ENCODE peak calls at places on chromosomes 1 and 21, in eight cellular contexts. S is H1, Q is K562, U is endothelial cell of umbilical vein, C is GM12878, F is GM23338, W is HCT116, L is HepG2. E is an unnamed sample.

GRCh38 chr21:15094706-15095105 is 29.9 kb upstream of the NRIP1 start:
- DNase-seq in S (no peak), Q (no peak), W (no peak), F (no peak), U (no peak), L (no peak), C (no peak), E (no peak)

GRCh38 chr1:183027031-183027430 is 3.8 kb downstream of the LAMC1 start:
- DNase-seq in U (no peak), C (no peak), S (no peak), F (no peak), Q (no peak), L (no peak), W (no peak), E (no peak)

GRCh38 chr1:67674260-67675011 is 10.6 kb upstream of the GADD45A start:
- DNase-seq in U (peak), S (no peak), C (no peak), F (peak), L (no peak), W (no peak), Q (no peak), E (no peak)

GRCh38 chr1:196698993-196699392 is 47.1 kb downstream of the CFH start:
- DNase-seq in W (no peak), Q (no peak), U (no peak), S (no peak), C (no peak), F (no peak), L (no peak), E (no peak)

GRCh38 chr1:93659805-93660479 is 21.7 kb downstream of the BCAR3 start:
- DNase-seq in Q (peak), U (no peak), L (peak), S (no peak), F (no peak), C (no peak), W (no peak), E (no peak)

GRCh38 chr1:55747285-55747890 is 532.2 kb upstream of the USP24 start:
- DNase-seq in Q (no peak), L (no peak), W (no peak), U (no peak), S (no peak), F (no peak), C (no peak), E (no peak)

GRCh38 chr1:93844262-93845045 is 34.6 kb downstream of the DNTTIP2 start:
- DNase-seq in C (peak), U (peak), L (peak), S (no peak), W (peak), F (peak), Q (peak), E (peak)

GRCh38 chr1:109263234-109263596 is 13.9 kb downstream of the CELSR2 start:
- DNase-seq in W (no peak), L (no peak), C (no peak), F (no peak), Q (no peak), S (no peak), U (no peak), E (no peak)

GRCh38 chr1:231311696-231312095 is 26.0 kb downstream of the EXOC8 start:
- DNase-seq in W (no peak), Q (no peak), S (no peak), C (no peak), U (no peak), L (no peak), F (no peak), E (no peak)

GRCh38 chr1:212691561-212692071 is 8.0 kb downstream of the BATF3 start:
- DNase-seq in F (no peak), S (no peak), L (no peak), C (peak), U (no peak), Q (no peak), W (no peak), E (no peak)

DNA sequence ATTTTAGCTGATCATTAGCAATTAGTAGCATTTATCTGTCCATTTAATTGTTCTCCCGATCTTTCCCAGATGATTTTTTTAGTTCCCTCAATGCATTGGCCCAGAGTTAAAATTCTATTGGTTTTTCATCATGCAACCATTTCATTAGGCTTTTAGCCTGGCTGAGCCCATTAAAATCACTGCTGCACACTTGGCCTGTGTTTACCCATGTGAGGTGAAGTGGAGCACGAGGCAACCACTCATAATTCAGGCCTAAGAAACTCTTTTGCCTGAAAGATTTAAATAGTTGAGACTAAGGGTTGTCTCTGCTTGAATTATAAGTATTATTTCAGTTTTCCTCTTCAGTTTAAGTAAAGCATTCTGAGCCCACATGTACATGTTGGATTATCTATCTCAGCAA is 889.0 kb upstream of the ADGRL4 start:
- DNase-seq in S (no peak), Q (no peak), U (no peak), F (no peak), C (no peak), W (no peak), L (no peak), E (no peak)
- TF ChIP-seq EZH2 in S (no peak), Q (no peak), U (no peak), F (no peak), C (no peak), W (no peak), L (no peak), E (no peak)

DNA sequence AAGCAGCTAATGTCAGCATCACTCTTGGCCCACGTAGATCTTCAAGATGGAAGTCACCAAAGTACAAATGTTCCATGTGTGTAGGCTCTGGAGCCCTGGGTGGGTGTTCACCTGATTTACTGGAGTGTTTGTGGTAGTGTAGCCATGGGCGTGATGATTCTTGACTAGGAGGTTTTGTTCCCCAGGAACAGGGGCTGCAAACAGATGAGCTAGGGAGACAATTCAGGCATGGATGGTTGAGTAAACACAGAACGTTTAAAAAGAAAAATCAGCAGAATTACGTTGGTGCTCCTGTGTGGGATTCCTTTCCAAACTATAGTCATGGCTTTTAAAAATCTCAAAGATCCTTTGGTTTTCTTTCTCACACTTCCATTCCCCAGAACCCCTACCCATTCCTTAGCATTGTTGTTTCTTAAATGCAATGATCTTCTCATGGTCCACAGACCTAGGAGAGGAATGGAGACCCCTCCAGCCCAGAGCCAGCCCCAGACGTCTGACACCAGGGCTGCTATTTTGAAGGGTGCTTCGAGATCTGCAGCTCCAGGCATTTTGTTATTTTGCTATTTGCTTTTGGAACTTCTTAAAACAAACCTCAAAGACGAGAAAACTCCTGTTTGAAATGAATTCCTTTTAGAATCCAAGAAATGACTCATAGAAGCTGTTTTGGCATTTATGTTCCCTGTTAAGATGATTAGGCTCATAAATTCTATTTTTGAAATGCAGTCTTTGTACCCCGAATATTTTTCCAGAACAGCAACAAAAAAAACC is 115.1 kb downstream of the ETS2 start:
- DNase-seq in F (no peak), U (no peak), C (no peak), W (no peak), S (no peak), Q (no peak), L (no peak), E (no peak)
- H3K4me3 ChIP-seq in F (no peak), U (no peak), C (no peak), W (no peak), S (no peak), Q (no peak), L (no peak), E (no peak)

DNA sequence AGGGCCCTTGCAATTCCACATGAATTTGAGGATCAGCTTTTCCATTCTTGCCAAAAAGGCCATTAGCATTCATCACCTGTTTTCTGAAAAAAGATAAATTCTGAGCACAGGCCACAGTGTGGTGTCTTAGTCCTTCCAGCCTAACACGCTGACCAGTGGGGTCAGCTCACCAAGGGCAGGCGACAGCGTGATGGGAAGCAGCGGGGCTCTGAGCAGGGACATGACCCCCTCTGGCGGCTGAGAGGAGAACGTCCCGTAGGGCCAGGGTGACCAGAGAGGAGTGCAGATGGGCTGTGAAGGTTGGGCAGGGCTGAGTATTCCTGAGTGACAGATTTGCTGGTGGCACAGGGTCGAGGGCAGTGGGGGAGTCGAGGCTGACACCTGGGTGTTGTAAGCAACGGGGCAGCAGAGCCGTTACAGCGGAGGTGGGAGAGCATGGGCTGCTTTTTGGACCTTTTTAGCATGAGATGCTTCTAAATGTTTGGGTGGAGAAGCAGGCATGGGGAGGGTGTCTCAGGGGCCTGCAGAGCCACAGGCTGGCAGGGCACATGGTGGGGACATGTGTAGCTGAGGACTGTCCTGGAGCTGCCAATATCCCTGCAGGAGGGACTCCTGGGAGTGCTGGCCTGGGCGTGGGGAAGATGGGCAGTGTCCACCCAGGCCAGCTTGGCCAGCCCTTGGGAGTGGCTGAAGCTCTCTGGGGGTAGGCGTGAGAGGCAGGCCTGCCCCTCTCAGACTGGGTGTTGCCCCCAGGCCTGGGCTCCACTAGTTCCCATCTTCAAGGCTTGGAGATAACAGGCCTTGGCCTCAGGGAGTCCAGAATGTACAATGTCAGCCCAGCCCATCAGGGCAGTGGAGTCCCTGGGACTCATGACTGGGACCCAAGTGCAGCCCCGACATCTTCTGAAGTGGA is 8.6 kb upstream of the CALML6 start:
- DNase-seq in W (peak), U (peak), C (no peak), L (peak), S (no peak), F (peak), Q (peak), E (no peak)
- TF ChIP-seq POLR2AphosphoS5 in W (no peak), U (no peak), C (no peak), L (no peak), S (no peak), F (no peak), Q (no peak), E (no peak)

GRCh38 chr1:176897350-176898236 is 266.9 kb downstream of the ASTN1 start:
- DNase-seq in U (peak), C (no peak), Q (peak), L (peak), S (peak), F (peak), W (peak), E (peak)

GRCh38 chr1:176896216-176896615 is 268.3 kb downstream of the ASTN1 start:
- DNase-seq in W (no peak), U (no peak), C (no peak), Q (no peak), F (no peak), L (no peak), S (no peak), E (no peak)

GRCh38 chr1:176888471-176889032 is 276.0 kb downstream of the ASTN1 start:
- DNase-seq in W (no peak), U (no peak), C (no peak), F (no peak), Q (no peak), L (no peak), S (no peak), E (no peak)

GRCh38 chr1:176894450-176894849 is 270.1 kb downstream of the ASTN1 start:
- DNase-seq in L (no peak), U (no peak), F (no peak), W (no peak), S (no peak), Q (no peak), C (no peak), E (no peak)

GRCh38 chr1:176893625-176894352 is 270.7 kb downstream of the ASTN1 start:
- DNase-seq in S (no peak), W (no peak), C (no peak), U (no peak), F (no peak), L (no peak), Q (no peak), E (no peak)
- TF ChIP-seq EZH2 in S (no peak), W (no peak), C (no peak), U (no peak), F (no peak), L (no peak), Q (no peak), E (no peak)